ENCODE peak calls at places on chromosome 12, in seven cellular contexts. R, A, P, M, W, I and N are unnamed samples. For H3K27me3, the result is how much of the 10 kb centered on the place peaks cover.

GRCh38 chr12:20629414-20630156 is 65.5 kb upstream of the SLCO1C1 start:
- DNase-seq in R (no peak), A (no peak), P (peak), M (no peak), W (no peak), I (peak), N (peak)

GRCh38 chr12:32549675-32550079 is 129.4 kb upstream of the DNM1L start:
- DNase-seq in R (no peak), A (peak), P (peak), M (no peak), W (no peak), I (no peak), N (peak)

GRCh38 chr12:27615331-27615891 is 80.8 kb upstream of the REP15 start:
- DNase-seq in R (peak), A (no peak), P (peak), M (no peak), W (no peak), I (peak), N (peak)

GRCh38 chr12:1926274-1926673 is 7.8 kb upstream of the CACNA2D4 start:
- DNase-seq in R (no peak), A (no peak), P (no peak), M (peak), W (no peak), I (peak), N (no peak)

GRCh38 chr12:81759215-81759991 is at the start of gene PPFIA2:
- DNase-seq in R (no peak), A (no peak), P (peak), M (peak), W (no peak), I (no peak), N (peak)

GRCh38 chr12:39003541-39004160 is 98.3 kb upstream of the CPNE8 start:
- DNase-seq in R (no peak), A (no peak), P (no peak), M (no peak), W (no peak), I (no peak), N (no peak)

GRCh38 chr12:1594045-1594294 is 411 bp downstream of the FBXL14 start:
- DNase-seq in R (no peak), A (no peak), P (peak), M (no peak), W (no peak), I (peak), N (peak)

GRCh38 chr12:10234562-10234961 is 21.9 kb downstream of the GABARAPL1 start:
- DNase-seq in R (no peak), A (no peak), P (no peak), M (no peak), W (no peak), I (no peak), N (no peak)

GRCh38 chr12:27296674-27297073 is 36.0 kb upstream of the BMAL2 start:
- DNase-seq in R (no peak), A (no peak), P (no peak), M (no peak), W (no peak), I (no peak), N (no peak)

DNA sequence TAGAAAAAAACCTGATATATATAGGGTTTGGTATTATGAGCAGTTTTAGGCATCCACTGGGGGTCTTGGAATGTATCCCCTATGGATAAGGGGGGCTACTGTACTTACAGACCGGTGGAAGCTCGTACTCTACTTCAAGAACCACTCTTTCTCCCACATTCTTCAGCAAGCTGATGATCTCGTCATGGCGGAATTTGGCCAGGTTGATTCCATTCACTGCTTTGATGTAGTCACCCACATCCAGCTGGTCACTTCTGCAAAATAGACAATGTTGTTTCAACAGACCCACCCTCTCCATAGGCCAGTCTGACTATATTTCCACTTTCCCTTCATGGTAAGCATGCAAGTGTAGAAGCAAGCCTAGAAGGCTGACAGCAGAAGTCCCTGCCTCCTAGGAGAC is 139.9 kb downstream of the GRIP1 start:
- DNase-seq in R (no peak), A (no peak), P (peak), M (no peak), W (no peak), I (no peak), N (no peak)
- H3K27me3 ChIP-seq in R (under half), A (under half), P (under half), M (under half), W (under half), I (under half), N (under half)

DNA sequence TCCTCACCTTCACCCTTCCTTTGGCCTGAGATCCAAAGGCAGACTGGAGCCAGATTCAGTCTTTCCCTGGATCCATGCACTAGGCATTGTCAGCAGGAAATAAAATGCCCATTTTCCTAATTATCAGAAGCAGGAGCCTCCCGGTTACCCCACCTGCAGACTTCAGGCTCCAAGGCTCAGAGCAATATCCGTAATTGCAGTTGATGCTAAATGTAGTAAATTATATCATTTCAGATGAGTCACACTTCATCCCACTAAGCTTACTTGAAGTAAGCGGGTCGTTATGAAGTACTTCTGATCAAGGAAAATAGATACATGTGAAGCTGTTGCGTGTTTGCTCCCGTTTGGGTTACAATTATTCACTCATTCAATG is 110.7 kb upstream of the SFSWAP start:
- DNase-seq in R (no peak), A (no peak), P (no peak), M (no peak), W (no peak), I (no peak), N (no peak)
- H3K27me3 ChIP-seq in R (under half), A (under half), P (under half), M (under half), W (under half), I (under half), N (under half)

DNA sequence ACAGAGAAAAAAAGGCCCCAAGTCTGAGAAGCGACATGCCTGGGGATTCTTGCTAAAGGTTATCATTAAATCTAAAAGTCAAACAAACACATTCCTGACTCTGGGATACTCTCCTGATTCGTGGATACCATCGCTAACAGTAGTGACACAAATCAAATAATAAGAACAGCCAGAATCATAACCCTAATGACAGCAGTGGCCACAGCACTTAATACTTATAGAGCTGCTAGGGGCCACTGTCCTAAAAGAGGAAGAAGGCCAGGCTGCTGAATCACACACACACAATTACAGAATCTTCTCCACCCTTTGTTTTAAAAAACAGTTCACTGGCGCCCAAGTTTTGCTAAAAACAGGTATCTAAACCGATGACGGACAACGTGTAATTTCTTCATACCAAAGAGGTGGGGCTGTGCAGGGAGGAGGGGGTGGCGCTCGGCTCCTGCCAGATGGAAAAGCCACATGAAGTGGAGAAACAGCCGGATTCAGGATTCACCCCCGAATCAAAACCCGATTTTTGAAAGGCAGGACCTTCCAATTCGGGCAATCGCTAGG is 1.1 kb downstream of the CLIP1 start:
- DNase-seq in R (no peak), A (no peak), P (peak), M (no peak), W (no peak), I (peak), N (peak)
- H3K27me3 ChIP-seq in R (under half), A (under half), P (under half), M (under half), W (under half), I (under half), N (under half)

DNA sequence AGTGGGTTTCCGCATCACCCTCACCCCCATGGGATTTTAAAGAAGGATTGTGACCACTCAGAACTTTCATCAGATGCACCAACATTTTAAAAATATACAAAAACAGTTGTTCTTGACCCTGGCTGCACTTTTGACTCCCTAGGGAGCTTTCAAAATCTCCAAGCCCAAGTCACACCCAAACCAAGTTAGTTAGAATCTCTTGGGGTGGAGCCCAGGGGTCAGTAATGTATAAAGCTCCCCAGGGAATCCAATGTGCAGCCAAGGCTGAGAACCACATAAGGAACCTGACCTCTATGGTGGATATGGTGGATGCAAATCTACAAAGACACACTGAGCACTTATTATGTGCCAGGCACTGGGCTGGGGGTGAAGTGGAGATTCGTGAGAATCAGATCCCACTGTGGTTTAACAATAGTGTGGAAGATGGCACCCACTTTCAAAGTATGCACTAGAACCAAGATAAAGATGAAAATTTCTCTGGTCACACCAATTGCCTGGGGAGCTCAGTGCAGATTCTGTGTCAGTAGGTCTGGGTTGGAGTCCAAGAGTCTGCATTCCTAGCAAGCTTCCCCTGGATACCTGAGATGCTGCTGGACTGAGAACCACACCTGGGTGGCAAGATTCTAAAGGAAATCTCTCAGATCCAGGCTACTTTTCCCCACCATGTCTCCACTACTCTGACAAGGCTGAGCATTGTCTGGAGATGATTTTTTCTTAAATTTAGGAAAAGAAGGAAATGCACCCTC is 18.9 kb upstream of the CMKLR1 start:
- DNase-seq in R (no peak), A (no peak), P (no peak), M (no peak), W (no peak), I (no peak), N (no peak)
- H3K27me3 ChIP-seq in R (under half), A (under half), P (under half), M (under half), W (under half), I (under half), N (under half)

DNA sequence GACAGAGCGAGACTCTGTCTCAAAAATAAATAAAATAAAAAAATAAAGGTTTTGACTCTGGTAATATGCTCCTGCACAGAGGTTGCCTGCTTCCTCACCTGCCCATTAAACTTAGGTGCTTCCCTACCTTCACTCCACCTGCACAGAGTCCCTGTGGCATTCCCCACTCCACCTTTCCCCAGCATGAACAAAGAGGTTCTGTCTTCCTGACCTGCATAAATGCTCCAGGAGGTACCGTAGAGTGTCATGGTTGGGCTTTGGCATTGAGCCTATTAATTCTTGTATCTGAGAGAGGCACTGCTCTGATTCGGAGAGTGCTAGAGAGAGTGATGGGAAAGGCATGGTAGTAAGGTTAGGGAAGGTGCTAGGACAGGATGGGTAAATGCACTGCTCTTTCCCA is 6.3 kb downstream of the ARHGAP9 start:
- DNase-seq in R (no peak), A (no peak), P (no peak), M (no peak), W (no peak), I (peak), N (no peak)
- H3K27me3 ChIP-seq in R (under half), A (under half), P (half or more), M (under half), W (under half), I (under half), N (under half)

GRCh38 chr12:48993787-48994186 is 5.4 kb downstream of the DDN start:
- DNase-seq in R (no peak), A (no peak), P (no peak), M (no peak), W (no peak), I (no peak), N (peak)
- H3K27me3 ChIP-seq in R (under half), A (under half), P (under half), M (under half), W (under half), I (under half), N (under half)

GRCh38 chr12:114400925-114401324 is 5.0 kb downstream of the TBX5 start:
- DNase-seq in R (no peak), A (peak), P (no peak), M (no peak), W (no peak), I (no peak), N (peak)
- H3K27me3 ChIP-seq in R (under half), A (under half), P (under half), M (half or more), W (under half), I (under half), N (under half)

GRCh38 chr12:3114671-3115070 is 37.5 kb downstream of the TSPAN9 start:
- DNase-seq in R (no peak), A (no peak), P (no peak), M (no peak), W (no peak), I (no peak), N (peak)

GRCh38 chr12:3117144-3117581 is 40.0 kb downstream of the TSPAN9 start:
- DNase-seq in R (no peak), A (no peak), P (peak), M (no peak), W (no peak), I (no peak), N (no peak)

GRCh38 chr12:3113671-3114070 is 36.5 kb downstream of the TSPAN9 start:
- DNase-seq in R (no peak), A (no peak), P (no peak), M (no peak), W (no peak), I (no peak), N (no peak)

GRCh38 chr12:3116106-3116898 is 39.1 kb downstream of the TSPAN9 start:
- DNase-seq in R (no peak), A (no peak), P (no peak), M (no peak), W (no peak), I (no peak), N (no peak)

DNA sequence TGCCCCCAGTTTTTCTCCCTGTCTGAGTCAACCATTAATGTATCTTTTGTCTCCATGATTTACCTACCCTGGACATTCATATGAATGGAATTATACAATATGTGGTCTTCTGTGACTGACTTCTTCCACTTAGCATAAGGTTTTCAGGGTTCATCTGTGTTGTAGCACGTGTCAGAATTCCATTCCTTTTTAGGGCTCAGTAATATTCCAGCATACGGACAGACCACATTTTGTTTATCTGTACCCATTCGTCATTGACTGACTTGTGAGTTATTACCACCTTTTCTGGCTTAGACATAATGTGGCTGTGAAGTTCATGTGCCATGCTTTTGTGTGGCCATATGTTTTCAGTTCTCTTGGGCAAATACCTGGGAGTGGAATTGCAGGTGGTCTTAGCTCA is 37.9 kb downstream of the TSPAN9 start:
- DNase-seq in R (no peak), A (no peak), P (no peak), M (no peak), W (no peak), I (no peak), N (no peak)
- H3K27me3 ChIP-seq in R (under half), A (under half), P (under half), M (under half), W (under half), I (under half), N (under half)

GRCh38 chr12:122870867-122871664 is 24.9 kb downstream of the VPS37B start:
- DNase-seq in R (no peak), A (no peak), P (peak), M (peak), W (no peak), I (no peak), N (peak)
- H3K27me3 ChIP-seq in R (under half), A (under half), P (under half), M (under half), W (under half), I (under half), N (under half)